ENCODE peak calls at places on chromosomes 12 and 14, in nine cellular contexts. U, K, L, Z, E, R, I, B and A are unnamed samples.

GRCh38 chr12:69070319-69071090 is 137.5 kb upstream of the CPM start:
- DNase-seq in I (peak; percentile 32), K (peak; percentile 61), E (peak; percentile 61), R (peak; percentile 83), Z (no peak), U (peak; percentile 83), L (peak; percentile 68), B (peak; percentile 54), A (peak; percentile 36)

GRCh38 chr12:49264466-49264872 is 413 bp upstream of the TUBA1C start:
- DNase-seq in K (no peak), L (no peak), E (peak; percentile 48), B (no peak), I (peak; percentile 35), Z (no peak), R (peak; percentile 76), U (no peak), A (no peak)

GRCh38 chr14:23071244-23071974 is 14.1 kb upstream of the CDH24 start:
- DNase-seq in B (peak; percentile 89), R (peak; percentile 85), L (peak; percentile 88), K (peak; percentile 88), I (no peak), U (peak; percentile 89), Z (peak; percentile 30), E (peak; percentile 93), A (peak; percentile 93)

GRCh38 chr12:1932264-1932777 is 13.9 kb upstream of the CACNA2D4 start:
- DNase-seq in K (peak; percentile 46), E (no peak), L (no peak), Z (no peak), I (no peak), B (no peak), U (peak; percentile 76), R (no peak), A (peak; percentile 82)

GRCh38 chr12:89352242-89352491 is 134 bp downstream of the DUSP6 start:
- DNase-seq in L (no peak), E (no peak), U (no peak), I (peak; percentile 71), Z (no peak), K (no peak), R (no peak), B (no peak), A (no peak)

GRCh38 chr14:104441275-104442106 is 138.1 kb upstream of the C14orf180 start:
- DNase-seq in I (no peak), R (no peak), U (peak; percentile 7), E (no peak), K (no peak), L (peak; percentile 4), B (no peak), Z (no peak), A (no peak)

GRCh38 chr12:32801269-32802019 is 45.7 kb upstream of the YARS2 start:
- DNase-seq in U (no peak), I (no peak), K (no peak), Z (no peak), R (no peak), E (no peak), L (no peak), B (no peak), A (no peak)

GRCh38 chr12:92002673-92003382 is 142.8 kb downstream of the BTG1 start:
- DNase-seq in U (no peak), R (no peak), B (no peak), Z (no peak), E (no peak), L (no peak), I (no peak), K (no peak), A (no peak)

GRCh38 chr14:97387252-97387882 is 590.2 kb downstream of the VRK1 start:
- DNase-seq in K (no peak), U (no peak), L (no peak), R (peak; percentile 1), I (no peak), B (no peak), E (no peak), Z (no peak), A (no peak)

GRCh38 chr14:56894591-56894991 is 84.3 kb upstream of the OTX2 start:
- DNase-seq in L (no peak), I (no peak), B (no peak), E (no peak), Z (no peak), U (no peak), R (no peak), K (no peak), A (no peak)

GRCh38 chr12:71865166-71865713 is 25.7 kb downstream of the TBC1D15 start:
- DNase-seq in K (no peak), R (peak; percentile 90), L (no peak), I (no peak), U (no peak), E (no peak), Z (no peak), B (peak; percentile 61), A (peak; percentile 49)

GRCh38 chr12:18824287-18824686 is 86.4 kb downstream of the CAPZA3 start:
- DNase-seq in L (no peak), U (no peak), K (no peak), E (no peak), R (no peak), I (no peak), B (no peak), Z (no peak), A (no peak)

GRCh38 chr14:49218436-49219092 is 367.6 kb downstream of the RPS29 start:
- DNase-seq in R (no peak), K (no peak), E (no peak), B (no peak), U (no peak), Z (no peak), I (no peak), L (no peak), A (peak; percentile 4)

GRCh38 chr14:61472025-61472672 is 150.8 kb downstream of the PRKCH start:
- DNase-seq in R (peak; percentile 84), K (peak; percentile 69), I (peak; percentile 47), B (peak; percentile 95), U (no peak), E (no peak), L (peak; percentile 48), Z (no peak), A (peak; percentile 98)

GRCh38 chr12:28498850-28499249 is 308.6 kb downstream of the CCDC91 start:
- DNase-seq in E (no peak), Z (no peak), I (no peak), U (no peak), K (no peak), B (no peak), L (no peak), R (no peak), A (no peak)

GRCh38 chr14:69356903-69357543 is 41.1 kb downstream of the ERH start:
- DNase-seq in Z (no peak), R (no peak), E (no peak), I (no peak), L (no peak), K (no peak), U (no peak), B (no peak), A (no peak)

GRCh38 chr12:31324845-31325523 is 966 bp downstream of the SINHCAF start:
- DNase-seq in B (no peak), Z (no peak), K (peak; percentile 72), U (peak; percentile 62), I (peak; percentile 55), L (peak; percentile 52), E (peak; percentile 49), R (peak; percentile 61), A (peak; percentile 31)

GRCh38 chr12:84842406-84843013 is 70.1 kb downstream of the SLC6A15 start:
- DNase-seq in Z (no peak), K (no peak), B (peak; percentile 22), I (no peak), L (peak; percentile 21), R (peak; percentile 73), E (peak; percentile 3), U (no peak), A (peak; percentile 53)

GRCh38 chr12:29582677-29583076 is 85.2 kb upstream of the OVCH1 start:
- DNase-seq in U (no peak), L (no peak), B (no peak), I (no peak), K (no peak), Z (no peak), R (no peak), E (no peak), A (no peak)

GRCh38 chr14:104349950-104350349 is 211.6 kb downstream of the KIF26A start:
- DNase-seq in U (no peak), B (no peak), I (no peak), R (no peak), E (no peak), Z (no peak), L (no peak), K (peak; percentile 18), A (no peak)

GRCh38 chr12:5022465-5023061 is 21.1 kb upstream of the KCNA5 start:
- DNase-seq in E (peak; percentile 70), K (no peak), B (no peak), R (peak; percentile 62), U (peak; percentile 22), I (peak; percentile 12), Z (no peak), L (peak; percentile 33), A (peak; percentile 61)

GRCh38 chr12:69007858-69008314 is 74.9 kb upstream of the CPM start:
- DNase-seq in I (no peak), Z (no peak), R (no peak), K (no peak), E (no peak), B (no peak), U (no peak), L (no peak), A (no peak)

GRCh38 chr12:128008341-128008740 is 258.6 kb upstream of the TMEM132C start:
- DNase-seq in U (no peak), Z (no peak), R (peak; percentile 7), B (peak; percentile 59), L (no peak), E (no peak), K (no peak), I (no peak), A (no peak)

GRCh38 chr12:132940071-132940719 is 15.9 kb downstream of the ZNF605 start:
- DNase-seq in Z (no peak), E (no peak), I (no peak), R (no peak), B (no peak), U (no peak), K (no peak), L (no peak), A (no peak)

GRCh38 chr12:3295648-3296408 is 195.2 kb upstream of the PRMT8 start:
- DNase-seq in Z (no peak), L (no peak), R (no peak), I (no peak), E (no peak), U (no peak), B (peak; percentile 66), K (no peak), A (no peak)

GRCh38 chr12:116125981-116126566 is 151.4 kb downstream of the MED13L start:
- DNase-seq in R (peak; percentile 22), E (no peak), K (no peak), U (no peak), Z (no peak), B (no peak), I (no peak), L (no peak), A (no peak)

GRCh38 chr12:40980346-40981005 is 207.6 kb upstream of the PDZRN4 start:
- DNase-seq in L (no peak), E (no peak), U (no peak), I (no peak), Z (no peak), B (no peak), R (no peak), K (no peak), A (no peak)

GRCh38 chr12:107320031-107320928 is 226.9 kb upstream of the CRY1 start:
- DNase-seq in U (peak; percentile 44), B (no peak), I (peak; percentile 83), E (no peak), R (peak; percentile 47), Z (no peak), L (peak; percentile 90), K (peak; percentile 72), A (no peak)

GRCh38 chr14:106417224-106418049 is 891.1 kb downstream of the TMEM121 start:
- DNase-seq in U (peak; percentile 56), B (no peak), R (peak; percentile 22), L (peak; percentile 88), E (peak; percentile 2), Z (peak; percentile 60), K (no peak), I (peak; percentile 54), A (peak; percentile 28)